ENCODE peak calls at places on chromosomes 1 and 21, in five cellular contexts. One of them, this sample, is unnamed.

GRCh38 chr1:219402925-219403324 is 210.0 kb downstream of the ZC3H11B start:
- DNase-seq in osteocyte: no peak
- DNase-seq in activated T-helper 1 cell treated with Interleukin-2 at 50 U/mL for 16 hours: no peak
- DNase-seq in HuH-7.5: no peak
- DNase-seq in activated CD8-positive, alpha-beta T cell treated with anti-CD3 and anti-CD28 coated beads, Interleukin-2, amount 10 ng/mL, durations not matched to agents 7 days and 5 days: no peak
- DNase-seq in this sample: no peak

GRCh38 chr1:164784960-164785359 is 226.0 kb downstream of the PBX1 start:
- DNase-seq in osteocyte: no peak
- DNase-seq in activated T-helper 1 cell treated with Interleukin-2 at 50 U/mL for 16 hours: no peak
- DNase-seq in HuH-7.5: no peak
- DNase-seq in activated CD8-positive, alpha-beta T cell treated with anti-CD3 and anti-CD28 coated beads, Interleukin-2, amount 10 ng/mL, durations not matched to agents 7 days and 5 days: no peak
- DNase-seq in this sample: no peak

GRCh38 chr1:211210052-211210451 is 49.1 kb upstream of the RCOR3 start:
- DNase-seq in osteocyte: no peak
- DNase-seq in activated T-helper 1 cell treated with Interleukin-2 at 50 U/mL for 16 hours: no peak
- DNase-seq in HuH-7.5: no peak
- DNase-seq in activated CD8-positive, alpha-beta T cell treated with anti-CD3 and anti-CD28 coated beads, Interleukin-2, amount 10 ng/mL, durations not matched to agents 7 days and 5 days: no peak
- DNase-seq in this sample: no peak

GRCh38 chr1:76955652-76956051 is 88.4 kb downstream of the ST6GALNAC5 start:
- DNase-seq in osteocyte: no peak
- DNase-seq in activated T-helper 1 cell treated with Interleukin-2 at 50 U/mL for 16 hours: no peak
- DNase-seq in HuH-7.5: no peak
- DNase-seq in activated CD8-positive, alpha-beta T cell treated with anti-CD3 and anti-CD28 coated beads, Interleukin-2, amount 10 ng/mL, durations not matched to agents 7 days and 5 days: no peak
- DNase-seq in this sample: no peak

GRCh38 chr1:34928865-34929496 is 469 bp downstream of the DLGAP3 start:
- DNase-seq in osteocyte: no peak
- DNase-seq in activated T-helper 1 cell treated with Interleukin-2 at 50 U/mL for 16 hours: no peak
- DNase-seq in HuH-7.5: peak; percentile 42
- DNase-seq in activated CD8-positive, alpha-beta T cell treated with anti-CD3 and anti-CD28 coated beads, Interleukin-2, amount 10 ng/mL, durations not matched to agents 7 days and 5 days: no peak
- DNase-seq in this sample: no peak

GRCh38 chr1:110011527-110012041 is 22.8 kb upstream of the STRIP1 start:
- DNase-seq in osteocyte: no peak
- DNase-seq in activated T-helper 1 cell treated with Interleukin-2 at 50 U/mL for 16 hours: no peak
- DNase-seq in HuH-7.5: peak; percentile 28
- DNase-seq in activated CD8-positive, alpha-beta T cell treated with anti-CD3 and anti-CD28 coated beads, Interleukin-2, amount 10 ng/mL, durations not matched to agents 7 days and 5 days: peak; percentile 58
- DNase-seq in this sample: peak; percentile 68

GRCh38 chr21:41195311-41195710 is 27.4 kb downstream of the BACE2 start:
- DNase-seq in osteocyte: no peak
- DNase-seq in activated T-helper 1 cell treated with Interleukin-2 at 50 U/mL for 16 hours: no peak
- DNase-seq in HuH-7.5: no peak
- DNase-seq in activated CD8-positive, alpha-beta T cell treated with anti-CD3 and anti-CD28 coated beads, Interleukin-2, amount 10 ng/mL, durations not matched to agents 7 days and 5 days: no peak
- DNase-seq in this sample: no peak

GRCh38 chr1:6638226-6638625 is 13.6 kb downstream of the THAP3 start:
- DNase-seq in osteocyte: no peak
- DNase-seq in activated T-helper 1 cell treated with Interleukin-2 at 50 U/mL for 16 hours: no peak
- DNase-seq in HuH-7.5: no peak
- DNase-seq in activated CD8-positive, alpha-beta T cell treated with anti-CD3 and anti-CD28 coated beads, Interleukin-2, amount 10 ng/mL, durations not matched to agents 7 days and 5 days: no peak
- DNase-seq in this sample: no peak

GRCh38 chr1:167721617-167722151 is at the start of gene MPZL1:
- DNase-seq in osteocyte: peak; percentile 98
- DNase-seq in activated T-helper 1 cell treated with Interleukin-2 at 50 U/mL for 16 hours: peak; percentile 84
- DNase-seq in HuH-7.5: peak; percentile 91
- DNase-seq in activated CD8-positive, alpha-beta T cell treated with anti-CD3 and anti-CD28 coated beads, Interleukin-2, amount 10 ng/mL, durations not matched to agents 7 days and 5 days: peak; percentile 93
- DNase-seq in this sample: peak; percentile 98

GRCh38 chr1:24233684-24234600 is 46.9 kb upstream of the IFNLR1 start:
- DNase-seq in osteocyte: no peak
- DNase-seq in activated T-helper 1 cell treated with Interleukin-2 at 50 U/mL for 16 hours: no peak
- DNase-seq in HuH-7.5: no peak
- DNase-seq in activated CD8-positive, alpha-beta T cell treated with anti-CD3 and anti-CD28 coated beads, Interleukin-2, amount 10 ng/mL, durations not matched to agents 7 days and 5 days: no peak
- DNase-seq in this sample: peak; percentile 80

GRCh38 chr1:172298146-172298545 is 122.3 kb upstream of the C1orf105 start:
- DNase-seq in osteocyte: no peak
- DNase-seq in activated T-helper 1 cell treated with Interleukin-2 at 50 U/mL for 16 hours: no peak
- DNase-seq in HuH-7.5: no peak
- DNase-seq in activated CD8-positive, alpha-beta T cell treated with anti-CD3 and anti-CD28 coated beads, Interleukin-2, amount 10 ng/mL, durations not matched to agents 7 days and 5 days: no peak
- DNase-seq in this sample: no peak

GRCh38 chr1:178563099-178563820 is 50.4 kb downstream of the TEX35 start:
- DNase-seq in osteocyte: peak; percentile 38
- DNase-seq in activated T-helper 1 cell treated with Interleukin-2 at 50 U/mL for 16 hours: no peak
- DNase-seq in HuH-7.5: no peak
- DNase-seq in activated CD8-positive, alpha-beta T cell treated with anti-CD3 and anti-CD28 coated beads, Interleukin-2, amount 10 ng/mL, durations not matched to agents 7 days and 5 days: no peak
- DNase-seq in this sample: no peak

GRCh38 chr21:39661740-39662139 is 49.0 kb downstream of the B3GALT5 start:
- DNase-seq in osteocyte: peak; percentile 62
- DNase-seq in activated T-helper 1 cell treated with Interleukin-2 at 50 U/mL for 16 hours: no peak
- DNase-seq in HuH-7.5: no peak
- DNase-seq in activated CD8-positive, alpha-beta T cell treated with anti-CD3 and anti-CD28 coated beads, Interleukin-2, amount 10 ng/mL, durations not matched to agents 7 days and 5 days: no peak
- DNase-seq in this sample: no peak

GRCh38 chr1:101241485-101242225 is 4.8 kb downstream of the S1PR1 start:
- DNase-seq in osteocyte: no peak
- DNase-seq in activated T-helper 1 cell treated with Interleukin-2 at 50 U/mL for 16 hours: no peak
- DNase-seq in HuH-7.5: no peak
- DNase-seq in activated CD8-positive, alpha-beta T cell treated with anti-CD3 and anti-CD28 coated beads, Interleukin-2, amount 10 ng/mL, durations not matched to agents 7 days and 5 days: no peak
- DNase-seq in this sample: no peak

GRCh38 chr1:26723013-26723991 is 27.5 kb downstream of the ARID1A start:
- DNase-seq in osteocyte: peak; percentile 90
- DNase-seq in activated T-helper 1 cell treated with Interleukin-2 at 50 U/mL for 16 hours: peak; percentile 27
- DNase-seq in HuH-7.5: no peak
- DNase-seq in activated CD8-positive, alpha-beta T cell treated with anti-CD3 and anti-CD28 coated beads, Interleukin-2, amount 10 ng/mL, durations not matched to agents 7 days and 5 days: peak; percentile 48
- DNase-seq in this sample: peak; percentile 97

GRCh38 chr1:38512024-38512623 is 347.4 kb downstream of the RRAGC start:
- DNase-seq in osteocyte: no peak
- DNase-seq in activated T-helper 1 cell treated with Interleukin-2 at 50 U/mL for 16 hours: no peak
- DNase-seq in HuH-7.5: no peak
- DNase-seq in activated CD8-positive, alpha-beta T cell treated with anti-CD3 and anti-CD28 coated beads, Interleukin-2, amount 10 ng/mL, durations not matched to agents 7 days and 5 days: no peak
- DNase-seq in this sample: no peak

GRCh38 chr1:204600968-204601367 is 84.6 kb downstream of the LRRN2 start:
- DNase-seq in osteocyte: no peak
- DNase-seq in activated T-helper 1 cell treated with Interleukin-2 at 50 U/mL for 16 hours: no peak
- DNase-seq in HuH-7.5: peak; percentile 34
- DNase-seq in activated CD8-positive, alpha-beta T cell treated with anti-CD3 and anti-CD28 coated beads, Interleukin-2, amount 10 ng/mL, durations not matched to agents 7 days and 5 days: no peak
- DNase-seq in this sample: no peak

This sample was measured in ELF-1.